ENCODE peak calls at places on chromosomes 13 and 19, in seven cellular contexts. H is glutamatergic neuron; M is COR-L47; N is neural crest cell; S is DMS 273 treated with DMSO at 0.1 percent for 48 hours; Z is stimulated activated CD4-positive, alpha-beta T cell treated with anti-CD3 and anti-CD28 coated beads, Interleukin-4, amount 100 ng/mL, for 24 hours; I is RWPE1. D is an unnamed sample.

GRCh38 chr13:77328819-77329132 is 1.9 kb upstream of the MYCBP2 start:
- DNase-seq in M (no peak), S (no peak), Z (no peak), I (no peak), H (no peak), N (no peak), D (no peak)

GRCh38 chr19:3210347-3211017 is 14.0 kb upstream of the CELF5 start:
- DNase-seq in Z (peak; percentile 77), N (peak; percentile 68), I (peak; percentile 61), S (no peak), M (no peak), H (peak; percentile 81), D (peak; percentile 52)

GRCh38 chr19:50534478-50534877 is 20.8 kb upstream of the ASPDH start:
- DNase-seq in M (no peak), N (no peak), H (no peak), I (no peak), S (no peak), Z (no peak), D (no peak)

GRCh38 chr13:112510002-112510780 is 77.8 kb downstream of the TUBGCP3 start:
- DNase-seq in M (peak; percentile 79), Z (no peak), H (peak; percentile 49), I (peak; percentile 29), S (no peak), N (peak; percentile 33), D (no peak)

GRCh38 chr19:17762505-17763229 is 11.4 kb downstream of the FCHO1 start:
- DNase-seq in H (peak; percentile 83), N (peak; percentile 71), Z (no peak), I (peak; percentile 68), S (peak; percentile 26), M (no peak), D (no peak)

GRCh38 chr19:2333027-2333806 is 4.7 kb downstream of the SPPL2B start:
- DNase-seq in N (no peak), I (no peak), H (peak; percentile 84), M (peak; percentile 74), Z (no peak), S (no peak), D (no peak)

GRCh38 chr19:13172335-13173128 is 22.3 kb downstream of the IER2 start:
- DNase-seq in H (no peak), N (no peak), M (no peak), Z (peak; percentile 86), I (peak; percentile 82), S (peak; percentile 41), D (peak; percentile 84)

GRCh38 chr13:95793018-95793555 is 116.1 kb downstream of the DNAJC3 start:
- DNase-seq in I (peak; percentile 12), H (no peak), Z (no peak), S (no peak), N (no peak), M (no peak), D (no peak)

GRCh38 chr19:16367269-16367683 is 42.6 kb downstream of the KLF2 start:
- DNase-seq in M (no peak), H (no peak), N (no peak), Z (peak; percentile 55), S (no peak), I (no peak), D (peak; percentile 78)

GRCh38 chr13:99322297-99323103 is 15.3 kb upstream of the GPR183 start:
- DNase-seq in N (no peak), S (no peak), H (no peak), Z (peak; percentile 50), I (peak; percentile 62), M (no peak), D (no peak)

GRCh38 chr13:23506821-23507210 is 63.4 kb upstream of the TNFRSF19 start:
- DNase-seq in M (no peak), I (no peak), Z (no peak), H (no peak), S (no peak), N (no peak), D (no peak)

GRCh38 chr19:42121666-42122069 is 10.6 kb downstream of the POU2F2 start:
- DNase-seq in I (peak; percentile 93), M (no peak), Z (peak; percentile 88), N (no peak), H (no peak), S (no peak), D (no peak)

GRCh38 chr13:28753946-28754345 is 35.2 kb upstream of the SLC46A3 start:
- DNase-seq in S (no peak), M (no peak), I (no peak), Z (no peak), N (no peak), H (no peak), D (no peak)

GRCh38 chr13:33351324-33351723 is 65.8 kb upstream of the STARD13 start:
- DNase-seq in M (no peak), S (no peak), H (no peak), I (no peak), Z (no peak), N (no peak), D (no peak)

GRCh38 chr13:34654682-34655081 is 287.4 kb upstream of the NBEA start:
- DNase-seq in I (no peak), N (no peak), S (no peak), H (no peak), M (no peak), Z (no peak), D (no peak)

GRCh38 chr19:45577111-45577905 is 7.3 kb downstream of the OPA3 start:
- DNase-seq in I (peak; percentile 91), H (no peak), N (no peak), Z (no peak), S (no peak), M (no peak), D (no peak)

GRCh38 chr13:73767747-73768315 is 366.4 kb downstream of the KLF12 start:
- DNase-seq in I (peak; percentile 10), H (peak; percentile 53), S (no peak), M (no peak), N (peak; percentile 3), Z (peak; percentile 32), D (peak; percentile 39)

GRCh38 chr13:75641026-75641425 is 4.9 kb downstream of the LMO7 start:
- DNase-seq in N (no peak), I (no peak), S (no peak), H (no peak), M (no peak), Z (no peak), D (no peak)

D was measured in Peyer's patch.